ENCODE peak calls at places on chromosomes 5 and 9, in four cellular contexts. G is iPS-NIHi11, J is substantia nigra, X is breast epithelium. P is an unnamed sample.

GRCh38 chr5:179608131-179608581 is 15.3 kb downstream of the HNRNPH1 start:
- DNase-seq in G (no peak), J (no peak), X (no peak), P (no peak)

GRCh38 chr9:127311239-127311741 is 46.7 kb downstream of the GARNL3 start:
- DNase-seq in G (peak; percentile 45), J (no peak), X (no peak), P (peak; percentile 64)

GRCh38 chr9:77215874-77216273 is 38.5 kb downstream of the VPS13A start:
- DNase-seq in G (no peak), J (no peak), X (no peak), P (no peak)

GRCh38 chr9:128372784-128373183 is 1.6 kb downstream of the URM1 start:
- DNase-seq in G (no peak), J (no peak), X (no peak), P (no peak)

GRCh38 chr5:178432421-178433272 is 157.5 kb downstream of the COL23A1 start:
- DNase-seq in G (no peak), J (no peak), X (peak; percentile 7), P (no peak)

GRCh38 chr5:60958712-60959111 is 13.7 kb downstream of the NDUFAF2 start:
- DNase-seq in G (no peak), J (no peak), X (no peak), P (no peak)

GRCh38 chr5:154784856-154785255 is 29.7 kb downstream of the LARP1 start:
- DNase-seq in G (no peak), J (no peak), X (no peak), P (no peak)

GRCh38 chr9:124392855-124393460 is 22.3 kb downstream of the PSMB7 start:
- DNase-seq in G (peak; percentile 53), J (no peak), X (no peak), P (peak; percentile 74)

GRCh38 chr9:12980482-12980881 is 205.7 kb downstream of the LURAP1L start:
- DNase-seq in G (no peak), J (no peak), X (no peak), P (no peak)

GRCh38 chr9:129401623-129402340 is 219.1 kb downstream of the C9orf50 start:
- DNase-seq in G (peak; percentile 52), J (no peak), X (no peak), P (no peak)

GRCh38 chr9:83233647-83234046 is 170.7 kb upstream of the RASEF start:
- DNase-seq in G (no peak), J (no peak), X (no peak), P (no peak)

GRCh38 chr5:57844410-57844809 is 361.8 kb upstream of the ACTBL2 start:
- DNase-seq in G (no peak), J (no peak), X (no peak), P (no peak)

GRCh38 chr9:79768199-79768598 is 196.4 kb downstream of the TLE4 start:
- DNase-seq in G (no peak), J (no peak), X (no peak), P (peak; percentile 62)

GRCh38 chr5:15620501-15620900 is 120.5 kb downstream of the FBXL7 start:
- DNase-seq in G (no peak), J (no peak), X (no peak), P (peak; percentile 47)

GRCh38 chr5:108380531-108381021 is 1.3 kb downstream of the FBXL17 start:
- DNase-seq in G (peak; percentile 57), J (peak; percentile 2), X (no peak), P (no peak)

GRCh38 chr5:123844873-123845272 is 332.9 kb downstream of the CSNK1G3 start:
- DNase-seq in G (no peak), J (no peak), X (no peak), P (peak; percentile 28)

GRCh38 chr9:130741831-130742449 is 48.4 kb downstream of the EXOSC2 start:
- DNase-seq in G (no peak), J (no peak), X (no peak), P (no peak)

GRCh38 chr9:89863837-89864236 is 259.0 kb downstream of the GADD45G start:
- DNase-seq in G (no peak), J (no peak), X (no peak), P (no peak)

GRCh38 chr5:88836195-88836838 is 46.7 kb downstream of the MEF2C start:
- DNase-seq in G (no peak), J (no peak), X (no peak), P (no peak)

GRCh38 chr5:134738133-134738962 is at the start of gene CAMLG:
- DNase-seq in G (peak; percentile 94), J (peak; percentile 96), X (peak; percentile 95), P (peak; percentile 99)

GRCh38 chr5:80254767-80255424 is 952 bp downstream of the SERINC5 start:
- DNase-seq in G (no peak), J (no peak), X (no peak), P (no peak)

GRCh38 chr9:135134253-135135028 is 47.0 kb downstream of the OLFM1 start:
- DNase-seq in G (no peak), J (no peak), X (no peak), P (peak; percentile 73)

GRCh38 chr5:25713259-25713658 is 1068.5 kb upstream of the CDH10 start:
- DNase-seq in G (peak; percentile 5), J (no peak), X (no peak), P (no peak)

GRCh38 chr9:128286435-128286834 is 10.4 kb downstream of the SWI5 start:
- DNase-seq in G (no peak), J (peak; percentile 52), X (no peak), P (no peak)

GRCh38 chr9:137156567-137157375 is 13.1 kb downstream of the LRRC26 start:
- DNase-seq in G (peak; percentile 81), J (no peak), X (no peak), P (no peak)

GRCh38 chr5:1755321-1755949 is 44.2 kb downstream of the MRPL36 start:
- DNase-seq in G (no peak), J (no peak), X (no peak), P (no peak)

GRCh38 chr5:163941068-163941467 is 435.6 kb downstream of the MAT2B start:
- DNase-seq in G (no peak), J (no peak), X (no peak), P (no peak)

P was measured in SJSA1.